ENCODE peak calls at places on chromosomes 3 and 15, in six cellular contexts. L, Y, F, P, W and I are unnamed samples.

GRCh38 chr3:50154476-50154839 is 666 bp upstream of the SEMA3F start:
- DNase-seq in P (no peak), W (no peak), L (no peak), F (no peak), Y (no peak), I (no peak)

GRCh38 chr15:99978426-99978825 is 245.2 kb upstream of the LYSMD4 start:
- DNase-seq in F (no peak), P (no peak), L (no peak), W (no peak), Y (no peak), I (no peak)

GRCh38 chr3:126510323-126510910 is 7.2 kb downstream of the UROC1 start:
- DNase-seq in F (no peak), Y (no peak), L (no peak), W (no peak), P (no peak), I (no peak)

GRCh38 chr15:73046073-73046472 is 6.2 kb upstream of the NEO1 start:
- DNase-seq in P (no peak), W (no peak), Y (no peak), L (no peak), F (no peak), I (no peak)

GRCh38 chr3:30693470-30694120 is 87.2 kb downstream of the TGFBR2 start:
- DNase-seq in P (no peak), F (peak; percentile 60), L (peak; percentile 20), Y (peak; percentile 39), W (peak; percentile 22), I (peak; percentile 78)

GRCh38 chr3:66140763-66141372 is 79.9 kb upstream of the SLC25A26 start:
- DNase-seq in P (no peak), L (no peak), Y (no peak), W (no peak), F (no peak), I (no peak)

GRCh38 chr15:78450285-78450858 is 12.4 kb downstream of the IREB2 start:
- DNase-seq in Y (no peak), L (no peak), W (no peak), P (no peak), F (no peak), I (no peak)

GRCh38 chr15:46815765-46816164 is 901.5 kb upstream of the SEMA6D start:
- DNase-seq in F (no peak), P (no peak), W (peak; percentile 4), L (no peak), Y (no peak), I (no peak)

GRCh38 chr3:60841355-60841754 is 409.9 kb downstream of the FHIT start:
- DNase-seq in F (no peak), Y (no peak), P (no peak), L (no peak), W (no peak), I (no peak)

GRCh38 chr3:64053581-64053980 is 30.3 kb upstream of the PSMD6 start:
- DNase-seq in P (no peak), F (no peak), Y (no peak), W (no peak), L (no peak), I (no peak)

GRCh38 chr15:81740402-81740801 is 305.4 kb downstream of the MEX3B start:
- DNase-seq in F (no peak), W (no peak), Y (no peak), P (no peak), L (no peak), I (no peak)

GRCh38 chr15:66707310-66708160 is 5.5 kb downstream of the SMAD6 start:
- DNase-seq in F (no peak), Y (no peak), L (no peak), P (no peak), W (peak; percentile 58), I (no peak)